ENCODE peak calls at places on chromosome 12, in six cellular contexts. K is stomach, V is tibial nerve, E is IMR-90, L is endothelial cell of umbilical vein, Q is heart left ventricle. X is an unnamed sample.

GRCh38 chr12:40451661-40452060 is 226.9 kb downstream of the LRRK2 start:
- DNase-seq in L (no peak), K (no peak), E (no peak), V (no peak), Q (no peak), X (no peak)

GRCh38 chr12:67056329-67056728 is 212.8 kb upstream of the CAND1 start:
- DNase-seq in L (no peak), K (no peak), Q (no peak), E (no peak), V (no peak), X (no peak)

GRCh38 chr12:130830246-130830551 is 8.9 kb downstream of the STX2 start:
- DNase-seq in E (no peak), K (no peak), Q (no peak), L (no peak), V (no peak), X (no peak)

GRCh38 chr12:64451687-64452558 is at the start of gene TBK1:
- DNase-seq in V (peak; percentile 79), E (peak; percentile 84), K (peak; percentile 93), L (peak; percentile 91), Q (peak; percentile 90), X (peak; percentile 77)

GRCh38 chr12:1377681-1378080 is 216.7 kb downstream of the FBXL14 start:
- DNase-seq in Q (no peak), E (no peak), L (no peak), V (no peak), K (no peak), X (no peak)

GRCh38 chr12:62730649-62731377 is 204.1 kb downstream of the PPM1H start:
- DNase-seq in L (peak; percentile 49), K (no peak), E (peak; percentile 67), Q (no peak), V (no peak), X (no peak)

GRCh38 chr12:28130625-28131598 is 59.3 kb upstream of the CCDC91 start:
- DNase-seq in E (peak; percentile 100), L (peak; percentile 99), V (no peak), K (no peak), Q (peak; percentile 45), X (no peak)

GRCh38 chr12:29455087-29455486 is 42.4 kb downstream of the OVCH1 start:
- DNase-seq in K (no peak), V (no peak), Q (no peak), E (no peak), L (no peak), X (no peak)

GRCh38 chr12:26130728-26131127 is 5.9 kb upstream of the BHLHE41 start:
- DNase-seq in Q (no peak), L (no peak), K (no peak), E (no peak), V (no peak), X (no peak)

DNA sequence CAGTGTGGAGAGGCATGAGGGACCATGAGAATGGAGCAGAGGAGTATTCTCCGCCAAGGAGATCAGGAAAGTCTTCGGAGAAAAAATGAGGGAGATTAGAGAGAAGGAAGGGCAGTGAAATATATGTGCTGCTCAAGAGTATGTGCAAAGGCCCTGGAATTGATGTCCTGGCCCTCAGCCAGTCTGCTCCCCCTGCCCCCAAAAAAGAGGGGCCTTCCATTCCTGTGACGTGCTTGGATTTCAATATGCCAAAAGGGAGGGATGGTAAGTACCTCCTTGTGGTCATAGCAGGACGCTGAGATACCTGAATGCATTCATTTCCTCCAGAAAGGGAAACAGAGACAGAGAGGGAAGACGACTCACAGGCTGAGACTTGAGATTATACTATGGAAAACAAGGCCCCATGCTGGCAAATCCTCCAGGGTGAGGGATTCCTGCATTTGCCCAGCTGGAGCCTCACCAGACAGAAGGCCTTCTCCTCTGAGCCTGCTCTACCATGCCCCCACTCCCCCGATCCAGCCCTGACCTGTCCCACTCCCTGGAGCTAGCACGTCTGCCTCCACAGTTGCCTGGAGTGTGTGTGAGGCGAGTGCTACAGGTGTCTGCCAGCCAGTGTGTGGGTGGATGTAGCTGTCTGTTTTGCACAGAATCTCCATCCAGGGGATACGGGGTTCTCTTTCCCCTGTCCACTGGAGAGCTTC is 3.9 kb upstream of the RARG start:
- DNase-seq in E (no peak), V (no peak), L (no peak), K (no peak), Q (no peak), X (no peak)
- H3K27me3 ChIP-seq in E (peaks cover 33% of the 10 kb centered on the region), V (no peaks in the 10 kb centered on the region), L (peaks cover 22% of the 10 kb centered on the region), K (no peaks in the 10 kb centered on the region), Q (no peaks in the 10 kb centered on the region), X (peaks cover 20% of the 10 kb centered on the region)

DNA sequence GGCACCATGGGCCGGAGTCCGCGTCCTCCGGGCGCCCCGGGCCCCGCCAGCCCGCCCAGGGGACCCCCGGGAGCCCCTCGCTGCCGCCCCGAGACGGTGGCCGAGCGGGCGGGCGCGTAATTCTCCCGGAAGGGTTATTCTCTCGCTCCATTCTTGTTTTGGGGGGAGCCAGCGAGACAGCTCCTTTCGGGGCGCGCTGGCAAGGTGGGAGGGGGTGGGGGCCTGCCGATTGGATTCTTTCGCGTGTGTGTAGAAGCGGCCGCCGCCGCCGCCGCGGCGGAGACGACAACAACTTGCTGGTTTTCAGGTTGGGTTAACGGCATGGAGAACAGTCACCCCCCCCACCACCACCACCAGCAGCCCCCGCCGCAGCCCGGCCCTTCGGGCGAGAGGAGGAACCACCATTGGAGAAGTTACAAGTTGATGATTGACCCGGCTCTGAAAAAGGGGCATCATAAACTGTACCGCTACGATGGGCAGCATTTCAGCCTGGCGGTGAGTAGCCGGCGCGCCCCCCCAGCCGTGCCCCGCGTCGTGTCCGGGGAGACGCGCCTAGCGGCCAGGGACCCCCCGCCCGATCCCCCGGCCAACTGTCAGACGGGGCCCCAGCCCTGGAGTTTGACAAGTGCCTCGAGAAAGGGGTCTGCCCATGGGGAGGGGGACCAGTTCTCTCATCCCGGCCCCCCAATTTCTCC is 755 bp downstream of the SETD1B start:
- DNase-seq in V (no peak), Q (peak; percentile 50), K (no peak), L (peak; percentile 39), E (no peak), X (peak; percentile 35)
- TF ChIP-seq POLR2A in V (no peak), Q (no peak), K (no peak), L (no peak), E (no peak), X (no peak)

GRCh38 chr12:48966177-48966890 is 5.2 kb downstream of the WNT10B start:
- DNase-seq in E (no peak), V (no peak), Q (no peak), L (no peak), K (no peak), X (no peak)

GRCh38 chr12:48968004-48968403 is 3.5 kb downstream of the WNT10B start:
- DNase-seq in K (no peak), V (no peak), E (no peak), Q (no peak), L (no peak), X (no peak)

GRCh38 chr12:48969160-48969771 is 2.3 kb downstream of the WNT10B start:
- DNase-seq in V (no peak), E (no peak), Q (no peak), K (no peak), L (no peak), X (no peak)

GRCh38 chr12:48969847-48970701 is 1.5 kb downstream of the WNT10B start:
- DNase-seq in K (no peak), V (no peak), E (no peak), L (no peak), Q (no peak), X (no peak)

DNA sequence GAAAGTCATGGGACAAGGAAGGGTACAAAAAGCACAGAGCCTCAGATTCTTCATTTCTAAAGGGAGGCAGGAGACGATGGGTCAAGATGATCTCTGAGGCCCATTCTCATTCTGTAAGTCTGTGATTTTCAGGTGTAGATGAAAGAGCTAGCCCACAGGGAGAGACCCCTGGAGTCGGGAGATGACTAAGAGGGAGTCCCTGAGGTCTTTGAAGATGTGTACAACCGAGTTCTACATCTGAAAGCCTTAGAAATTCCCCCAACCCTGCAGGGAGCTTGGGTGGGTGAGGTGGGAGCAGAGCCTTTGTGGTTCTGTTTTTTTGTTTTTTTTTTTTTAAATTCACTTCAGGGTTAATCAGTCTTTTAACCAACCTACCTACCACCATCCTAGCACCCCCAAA is 3.1 kb downstream of the WNT10B start:
- DNase-seq in V (no peak), E (no peak), L (no peak), K (no peak), Q (no peak), X (no peak)
- H3K27me3 ChIP-seq in V (peaks cover 63% of the 10 kb centered on the region), E (peaks cover 80% of the 10 kb centered on the region), L (peaks cover 53% of the 10 kb centered on the region), K (peaks cover 22% of the 10 kb centered on the region), Q (peaks cover 60% of the 10 kb centered on the region), X (peaks cover 45% of the 10 kb centered on the region)

GRCh38 chr12:52148541-52149181 is 43.2 kb downstream of the KRT80 start:
- DNase-seq in Q (no peak), L (no peak), V (no peak), E (no peak), K (peak; percentile 86), X (no peak)

GRCh38 chr12:52145941-52146821 is 45.6 kb downstream of the KRT80 start:
- DNase-seq in Q (no peak), K (no peak), V (no peak), L (no peak), E (no peak), X (no peak)

GRCh38 chr12:52146822-52147366 is 44.9 kb downstream of the KRT80 start:
- DNase-seq in L (no peak), V (no peak), Q (no peak), E (no peak), K (no peak), X (no peak)

GRCh38 chr12:52147983-52148540 is 43.8 kb downstream of the KRT80 start:
- DNase-seq in E (no peak), Q (no peak), L (no peak), K (no peak), V (no peak), X (no peak)

DNA sequence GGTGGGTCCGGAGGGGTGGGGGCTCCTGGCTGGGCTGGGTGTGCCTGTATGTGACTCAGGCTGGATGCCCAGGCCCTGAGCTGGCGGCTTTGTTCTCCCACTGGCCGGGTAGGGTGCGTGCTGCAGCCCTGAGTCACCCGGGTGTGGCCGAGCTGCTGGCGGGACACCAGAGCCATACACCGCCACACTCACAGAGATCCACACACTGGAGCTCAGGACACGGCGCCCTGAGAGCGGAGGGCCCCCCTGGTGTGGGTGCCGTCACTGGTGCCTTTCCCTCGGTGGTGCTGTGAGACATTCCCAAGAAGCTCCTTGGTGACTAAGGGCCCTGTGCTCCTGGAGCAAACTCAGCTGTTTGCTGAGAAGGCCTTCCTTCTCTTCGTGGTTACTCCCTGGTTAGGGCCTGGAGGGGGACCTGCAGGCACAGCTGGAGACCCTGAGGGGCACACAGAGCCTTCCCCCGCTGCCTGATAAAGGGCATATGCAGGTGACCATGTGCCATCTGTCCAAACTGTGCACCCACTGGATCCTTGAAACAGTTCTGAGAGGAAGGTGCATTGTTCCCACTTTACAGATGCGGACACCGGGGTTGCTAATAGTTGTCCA is 44.3 kb downstream of the KRT80 start:
- DNase-seq in E (peak; percentile 99), K (peak; percentile 96), V (peak; percentile 81), Q (peak; percentile 87), L (peak; percentile 91), X (peak; percentile 97)
- TF ChIP-seq POLR2A in E (peak; percentile 31), K (no peak), V (peak; percentile 20), Q (no peak), L (peak; percentile 65), X (peak; percentile 39)